ENCODE peak calls at places on chromosomes 16 and 17, in seven cellular contexts. J is naive thymus-derived CD8-positive, alpha-beta T cell; W is occipital lobe; Q is activated CD4-positive, alpha-beta T cell treated with anti-CD3 and anti-CD28 coated beads for 48 hours; V is retinal pigment epithelial cell; P is heart left ventricle; T is NAMALWA. I is an unnamed sample.
A peak's percentile ranks its signal among the peaks of the same experiment; 100 is the strongest.

GRCh38 chr16:10921536-10922327 is 20.5 kb downstream of the DEXI start:
- DNase-seq in W (no peak), V (no peak), T (no peak), Q (no peak), P (peak; percentile 64), J (no peak), I (no peak)

GRCh38 chr16:30953511-30954124 is 3.9 kb upstream of the SETD1A start:
- DNase-seq in J (peak; percentile 75), T (peak; percentile 94), V (peak; percentile 32), P (peak; percentile 77), W (peak; percentile 43), Q (peak; percentile 79), I (no peak)

GRCh38 chr16:68590201-68590994 is 51.3 kb downstream of the ZFP90 start:
- DNase-seq in W (no peak), Q (peak; percentile 85), T (peak; percentile 27), P (no peak), V (no peak), J (peak; percentile 74), I (no peak)

GRCh38 chr16:4501071-4501478 is 24.9 kb downstream of the HMOX2 start:
- DNase-seq in T (no peak), V (no peak), Q (no peak), P (no peak), J (no peak), W (no peak), I (no peak)

GRCh38 chr17:40432864-40433528 is 10.3 kb upstream of the IGFBP4 start:
- DNase-seq in V (no peak), T (no peak), Q (no peak), W (no peak), J (no peak), P (peak; percentile 64), I (no peak)

GRCh38 chr16:1564325-1564724 is 30.9 kb downstream of the TMEM204 start:
- DNase-seq in Q (no peak), W (no peak), V (no peak), J (no peak), T (no peak), P (no peak), I (no peak)

GRCh38 chr17:310111-311010 is 42.2 kb downstream of the RPH3AL start:
- DNase-seq in P (peak; percentile 11), Q (no peak), V (no peak), W (no peak), T (no peak), J (no peak), I (no peak)

GRCh38 chr16:48542020-48542473 is 67.9 kb downstream of the N4BP1 start:
- DNase-seq in V (no peak), J (no peak), Q (peak; percentile 37), T (peak; percentile 64), W (peak; percentile 52), P (peak; percentile 66), I (no peak)

GRCh38 chr16:49664221-49665215 is 191.4 kb downstream of the ZNF423 start:
- DNase-seq in Q (no peak), W (no peak), T (no peak), P (peak; percentile 80), J (no peak), V (no peak), I (no peak)

GRCh38 chr17:21157586-21158370 is 31.0 kb downstream of the DHRS7B start:
- DNase-seq in V (no peak), W (no peak), P (no peak), J (no peak), T (no peak), Q (no peak), I (no peak)

GRCh38 chr16:14409563-14409962 is 220.5 kb downstream of the PARN start:
- DNase-seq in P (no peak), T (no peak), V (no peak), Q (no peak), W (no peak), J (no peak), I (no peak)

GRCh38 chr16:57647136-57647875 is 18.9 kb downstream of the ADGRG1 start:
- DNase-seq in P (no peak), T (no peak), V (no peak), J (no peak), Q (no peak), W (no peak), I (no peak)

GRCh38 chr16:31269541-31269940 is 9.8 kb downstream of the ITGAM start:
- DNase-seq in P (no peak), Q (no peak), T (no peak), V (no peak), W (no peak), J (no peak), I (peak; percentile 17)

GRCh38 chr17:72538443-72538842 is 417.6 kb downstream of the SOX9 start:
- DNase-seq in P (no peak), W (no peak), V (no peak), Q (no peak), T (no peak), J (no peak), I (no peak)

GRCh38 chr16:55662641-55663040 is 6.9 kb downstream of the SLC6A2 start:
- DNase-seq in W (no peak), Q (no peak), V (no peak), P (no peak), J (no peak), T (no peak), I (peak; percentile 36)

GRCh38 chr16:72474511-72475123 is 302.7 kb upstream of the PMFBP1 start:
- DNase-seq in J (no peak), V (peak; percentile 73), P (no peak), Q (no peak), T (no peak), W (no peak), I (no peak)

GRCh38 chr17:72383053-72383847 is 262.4 kb downstream of the SOX9 start:
- DNase-seq in P (peak; percentile 77), W (no peak), T (no peak), Q (no peak), J (no peak), V (no peak), I (no peak)

GRCh38 chr17:76562734-76563148 is 22.9 kb downstream of the PRCD start:
- DNase-seq in P (peak; percentile 57), Q (no peak), J (no peak), W (peak; percentile 44), T (no peak), V (no peak), I (no peak)

GRCh38 chr16:1745181-1745899 is 26.0 kb downstream of the NME3 start:
- DNase-seq in T (no peak), W (no peak), V (no peak), Q (no peak), J (no peak), P (no peak), I (no peak)

GRCh38 chr17:81074440-81074839 is 39.5 kb downstream of the BAIAP2 start:
- DNase-seq in Q (no peak), J (no peak), T (no peak), P (no peak), V (no peak), W (no peak), I (no peak)

GRCh38 chr17:343875-344752 is 8.5 kb downstream of the RPH3AL start:
- DNase-seq in T (no peak), Q (no peak), P (no peak), W (no peak), J (no peak), V (no peak), I (no peak)

GRCh38 chr16:83928341-83929055 is 24.5 kb upstream of the OSGIN1 start:
- DNase-seq in P (no peak), T (no peak), Q (no peak), W (no peak), V (peak; percentile 33), J (no peak), I (no peak)

GRCh38 chr17:82380860-82381702 is 9.5 kb downstream of the UTS2R start:
- DNase-seq in Q (no peak), J (no peak), W (no peak), T (no peak), V (no peak), P (no peak), I (no peak)

GRCh38 chr16:31382485-31383161 is 10.5 kb upstream of the ITGAD start:
- DNase-seq in J (peak; percentile 79), Q (peak; percentile 79), W (peak; percentile 2), V (no peak), T (peak; percentile 71), P (peak; percentile 77), I (peak; percentile 91)

GRCh38 chr16:57541754-57542435 is 548 bp upstream of the ADGRG5 start:
- DNase-seq in Q (no peak), J (no peak), V (no peak), P (no peak), T (no peak), W (no peak), I (peak; percentile 66)

GRCh38 chr16:50972899-50973298 is 178.2 kb downstream of the SALL1 start:
- DNase-seq in T (no peak), V (no peak), J (no peak), W (no peak), P (no peak), Q (no peak), I (no peak)

GRCh38 chr17:76199466-76199865 is 40.8 kb downstream of the RNF157 start:
- DNase-seq in Q (peak; percentile 77), V (no peak), P (no peak), J (peak; percentile 86), W (no peak), T (no peak), I (no peak)

GRCh38 chr16:54928421-54929089 is 2.1 kb upstream of the IRX5 start:
- DNase-seq in J (no peak), W (no peak), P (peak; percentile 88), T (peak; percentile 84), V (no peak), Q (peak; percentile 49), I (peak; percentile 84)

GRCh38 chr16:17138801-17139200 is 332.0 kb downstream of the XYLT1 start:
- DNase-seq in Q (peak; percentile 3), W (no peak), V (no peak), J (no peak), T (no peak), P (no peak), I (no peak)

GRCh38 chr17:45889579-45889978 is 4.8 kb upstream of the MAPT start:
- DNase-seq in T (no peak), V (no peak), Q (no peak), W (no peak), J (no peak), P (no peak), I (no peak)

GRCh38 chr17:50037321-50038107 is 18.4 kb upstream of the ITGA3 start:
- DNase-seq in J (no peak), V (no peak), T (no peak), W (no peak), Q (no peak), P (peak; percentile 54), I (no peak)

GRCh38 chr16:86509759-86510464 is 415 bp upstream of the FOXF1 start:
- DNase-seq in J (no peak), V (no peak), Q (no peak), W (no peak), P (peak; percentile 44), T (no peak), I (no peak)

GRCh38 chr17:2171725-2172446 is 117.0 kb downstream of the HIC1 start:
- DNase-seq in P (peak; percentile 84), T (no peak), Q (no peak), V (peak; percentile 74), W (peak; percentile 31), J (no peak), I (peak; percentile 84)

GRCh38 chr17:39563476-39563875 is 44.2 kb downstream of the NEUROD2 start:
- DNase-seq in V (no peak), W (peak; percentile 32), T (no peak), Q (no peak), J (no peak), P (no peak), I (no peak)

GRCh38 chr17:9419932-9420453 is 155.6 kb downstream of the STX8 start:
- DNase-seq in W (no peak), V (no peak), Q (no peak), T (no peak), J (no peak), P (no peak), I (no peak)